ENCODE peak calls at places on chromosome 7, in four cellular contexts. One of them, this sample, is unnamed.

GRCh38 chr7:142535123-142535779 is 214.0 kb upstream of the PRSS1 start:
- DNase-seq in transverse colon: peak
- DNase-seq in K562: peak
- DNase-seq in GM23338: peak
- DNase-seq in this sample: peak

GRCh38 chr7:2081526-2082356 is 151.0 kb downstream of the MAD1L1 start:
- DNase-seq in transverse colon: no peak
- DNase-seq in K562: no peak
- DNase-seq in GM23338: no peak
- DNase-seq in this sample: no peak

GRCh38 chr7:118793552-118793951 is 569.0 kb downstream of the ANKRD7 start:
- DNase-seq in transverse colon: no peak
- DNase-seq in K562: no peak
- DNase-seq in GM23338: no peak
- DNase-seq in this sample: no peak

GRCh38 chr7:92135100-92135429 is 788 bp upstream of the CYP51A1 start:
- DNase-seq in transverse colon: peak
- DNase-seq in K562: peak
- DNase-seq in GM23338: peak
- DNase-seq in this sample: no peak

GRCh38 chr7:44973610-44974401 is 5.0 kb downstream of the MYO1G start:
- DNase-seq in transverse colon: peak
- DNase-seq in K562: peak
- DNase-seq in GM23338: peak
- DNase-seq in this sample: peak

GRCh38 chr7:38374507-38374906 is 101.1 kb upstream of the TARP start:
- DNase-seq in transverse colon: no peak
- DNase-seq in K562: peak
- DNase-seq in GM23338: peak
- DNase-seq in this sample: peak

GRCh38 chr7:10779465-10780399 is 193.9 kb upstream of the PHF14 start:
- DNase-seq in transverse colon: no peak
- DNase-seq in K562: peak
- DNase-seq in GM23338: peak
- DNase-seq in this sample: no peak

GRCh38 chr7:87416682-87417587 is 58.5 kb downstream of the ABCB4 start:
- DNase-seq in transverse colon: peak
- DNase-seq in K562: peak
- DNase-seq in GM23338: peak
- DNase-seq in this sample: peak

GRCh38 chr7:76191783-76192240 is 9.9 kb upstream of the SRRM3 start:
- DNase-seq in transverse colon: no peak
- DNase-seq in K562: peak
- DNase-seq in GM23338: peak
- DNase-seq in this sample: peak

DNA sequence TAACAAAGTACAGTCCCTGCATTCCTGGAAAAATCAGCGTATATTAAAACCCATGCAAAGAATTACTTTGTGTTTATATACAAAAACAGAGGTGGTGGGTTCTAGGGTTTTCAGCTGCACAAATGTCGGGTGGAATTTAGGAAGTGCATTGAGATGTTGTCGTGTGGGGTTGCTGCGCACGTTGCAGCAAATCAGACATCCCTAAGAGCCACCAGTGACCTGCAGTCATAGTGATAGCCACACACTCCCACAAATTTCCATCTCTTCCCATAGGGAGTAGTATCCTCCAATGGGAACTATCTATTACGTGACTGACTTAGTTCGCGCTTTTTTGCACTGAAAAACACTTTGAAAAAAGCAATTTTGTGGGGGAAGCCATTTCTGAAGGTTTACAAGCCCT is 375.2 kb upstream of the GALNT17 start:
- DNase-seq in transverse colon: no peak
- DNase-seq in K562: no peak
- DNase-seq in GM23338: no peak
- DNase-seq in this sample: no peak
- TF ChIP-seq POLR2AphosphoS5 in transverse colon: no peak
- TF ChIP-seq POLR2AphosphoS5 in K562: no peak
- TF ChIP-seq POLR2AphosphoS5 in GM23338: no peak
- TF ChIP-seq POLR2AphosphoS5 in this sample: no peak

GRCh38 chr7:139902436-139903102 is 73.5 kb downstream of the TBXAS1 start:
- DNase-seq in transverse colon: no peak
- DNase-seq in K562: no peak
- DNase-seq in GM23338: no peak
- DNase-seq in this sample: no peak
- TF ChIP-seq CTCF in transverse colon: no peak
- TF ChIP-seq CTCF in K562: no peak
- TF ChIP-seq CTCF in GM23338: no peak
- TF ChIP-seq CTCF in this sample: no peak

DNA sequence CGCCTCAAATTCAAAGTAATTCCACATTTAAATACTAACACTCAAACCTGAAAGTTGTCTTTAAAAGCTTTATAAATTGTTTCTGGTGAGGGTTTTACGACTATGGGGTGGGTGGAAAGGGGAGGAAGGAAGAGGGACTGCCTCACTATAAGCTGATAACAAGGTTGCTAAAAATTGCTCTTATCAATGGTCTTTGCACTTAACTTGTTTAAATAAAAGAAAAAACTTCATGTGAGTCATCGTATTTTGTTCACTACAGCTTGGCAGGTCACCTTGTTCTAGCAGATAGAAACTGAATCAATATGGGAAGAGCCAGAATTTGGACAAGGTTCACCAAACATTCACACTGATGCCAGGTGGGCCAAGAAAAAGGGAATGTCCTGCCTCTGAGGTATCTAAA is 129.2 kb downstream of the TES start:
- DNase-seq in transverse colon: no peak
- DNase-seq in K562: peak
- DNase-seq in GM23338: no peak
- DNase-seq in this sample: peak
- TF ChIP-seq POLR2AphosphoS5 in transverse colon: no peak
- TF ChIP-seq POLR2AphosphoS5 in K562: no peak
- TF ChIP-seq POLR2AphosphoS5 in GM23338: no peak
- TF ChIP-seq POLR2AphosphoS5 in this sample: peak

GRCh38 chr7:155533827-155534690 is 12.3 kb downstream of the CNPY1 start:
- DNase-seq in transverse colon: no peak
- DNase-seq in K562: peak
- DNase-seq in GM23338: peak
- DNase-seq in this sample: peak
- TF ChIP-seq CTCF in transverse colon: peak
- TF ChIP-seq CTCF in K562: peak
- TF ChIP-seq CTCF in GM23338: peak
- TF ChIP-seq CTCF in this sample: peak

GRCh38 chr7:22863156-22863899 is 40.7 kb upstream of the TOMM7 start:
- DNase-seq in transverse colon: no peak
- DNase-seq in K562: no peak
- DNase-seq in GM23338: no peak
- DNase-seq in this sample: no peak
- TF ChIP-seq POLR2AphosphoS5 in transverse colon: no peak
- TF ChIP-seq POLR2AphosphoS5 in K562: no peak
- TF ChIP-seq POLR2AphosphoS5 in GM23338: no peak
- TF ChIP-seq POLR2AphosphoS5 in this sample: no peak

DNA sequence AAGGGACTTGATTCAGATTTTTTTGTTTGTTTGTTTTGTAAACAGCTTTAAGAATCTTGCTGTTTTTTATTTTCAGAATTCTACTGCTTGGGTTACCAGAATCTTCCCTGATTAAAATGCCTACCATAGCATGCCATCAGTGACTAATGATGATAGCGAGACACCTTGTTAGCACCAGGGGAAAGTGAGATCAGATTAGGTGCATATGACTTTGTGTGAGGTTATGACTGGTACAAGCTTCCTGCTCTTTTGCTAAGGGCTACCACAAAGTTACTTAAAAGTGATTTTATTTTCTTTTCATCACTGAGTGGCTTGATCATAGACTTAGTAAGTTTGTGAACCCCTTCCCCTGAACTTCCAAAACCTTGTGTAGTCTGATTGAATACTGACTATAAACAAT is 93.5 kb downstream of the SND1 start:
- DNase-seq in transverse colon: no peak
- DNase-seq in K562: no peak
- DNase-seq in GM23338: no peak
- DNase-seq in this sample: no peak
- TF ChIP-seq CTCF in transverse colon: no peak
- TF ChIP-seq CTCF in K562: no peak
- TF ChIP-seq CTCF in GM23338: no peak
- TF ChIP-seq CTCF in this sample: no peak

GRCh38 chr7:20330797-20331230 is at the start of gene ITGB8:
- DNase-seq in transverse colon: no peak
- DNase-seq in K562: no peak
- DNase-seq in GM23338: no peak
- DNase-seq in this sample: peak

GRCh38 chr7:20328692-20329091 is 2.0 kb upstream of the ITGB8 start:
- DNase-seq in transverse colon: no peak
- DNase-seq in K562: no peak
- DNase-seq in GM23338: no peak
- DNase-seq in this sample: no peak

GRCh38 chr7:20328027-20328426 is 2.7 kb upstream of the ITGB8 start:
- DNase-seq in transverse colon: no peak
- DNase-seq in K562: no peak
- DNase-seq in GM23338: no peak
- DNase-seq in this sample: no peak

GRCh38 chr7:20330176-20330796 is 414 bp upstream of the ITGB8 start:
- DNase-seq in transverse colon: peak
- DNase-seq in K562: peak
- DNase-seq in GM23338: peak
- DNase-seq in this sample: peak

DNA sequence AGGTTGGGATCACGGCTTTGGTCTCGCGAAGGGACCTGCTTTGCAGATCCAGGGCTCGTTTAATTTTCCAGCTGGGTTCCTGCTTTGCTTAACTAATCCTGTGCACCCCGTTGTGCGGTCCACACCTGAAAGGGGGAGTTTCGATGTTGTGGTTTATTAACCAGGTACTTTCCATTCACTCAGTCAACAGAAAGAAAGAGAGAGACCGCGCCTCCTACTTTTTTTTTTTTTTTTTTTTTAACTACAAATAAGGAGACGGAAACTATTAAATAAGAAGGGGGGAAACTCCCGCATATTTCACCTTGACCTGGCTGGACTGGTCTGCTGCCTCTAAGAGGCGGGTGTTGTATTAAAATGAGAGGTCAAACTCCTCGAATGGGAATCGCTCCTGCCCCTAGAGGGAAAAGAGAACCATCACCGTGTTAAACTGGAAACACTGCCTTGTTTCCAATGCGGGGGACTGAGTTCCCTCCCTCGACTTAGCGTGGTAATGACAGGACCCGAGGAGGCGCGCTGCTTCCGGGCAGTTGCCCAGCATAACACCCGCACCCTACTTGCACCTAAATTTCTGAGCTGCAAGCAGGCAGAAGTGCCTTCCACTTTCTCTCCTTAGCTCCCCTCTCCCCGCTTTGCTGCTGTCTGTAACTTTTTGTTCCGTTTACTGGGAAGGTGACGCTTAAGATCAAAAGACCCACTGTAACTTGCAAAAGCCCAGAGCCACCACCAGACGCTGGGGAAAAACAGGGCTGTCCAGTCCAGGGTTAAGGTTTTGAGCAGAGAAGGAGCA is 1.1 kb upstream of the ITGB8 start:
- DNase-seq in transverse colon: peak
- DNase-seq in K562: peak
- DNase-seq in GM23338: peak
- DNase-seq in this sample: peak
- TF ChIP-seq POLR2AphosphoS5 in transverse colon: peak
- TF ChIP-seq POLR2AphosphoS5 in K562: no peak
- TF ChIP-seq POLR2AphosphoS5 in GM23338: no peak
- TF ChIP-seq POLR2AphosphoS5 in this sample: no peak

This sample was measured in endothelial cell of umbilical vein.